ENCODE peak calls at places on chromosomes 3 and 15, in five cellular contexts. B, V, L, F and R are unnamed samples.

GRCh38 chr3:129827765-129828164 is 65.7 kb downstream of the TMCC1 start:
- DNase-seq in B (no peak), V (no peak), L (no peak), F (no peak), R (no peak)

GRCh38 chr15:40282870-40283614 is at the start of gene ANKRD63:
- DNase-seq in B (no peak), V (peak), L (peak), F (no peak), R (no peak)

GRCh38 chr3:13301295-13301987 is 118.7 kb downstream of the NUP210 start:
- DNase-seq in B (peak), V (peak), L (no peak), F (no peak), R (peak)

GRCh38 chr3:181943285-181943684 is 231.6 kb downstream of the SOX2 start:
- DNase-seq in B (no peak), V (no peak), L (no peak), F (no peak), R (no peak)

GRCh38 chr15:87522997-87523396 is 733.5 kb downstream of the NTRK3 start:
- DNase-seq in B (peak), V (no peak), L (no peak), F (no peak), R (no peak)

GRCh38 chr3:12733566-12733965 is 25.5 kb downstream of the TMEM40 start:
- DNase-seq in B (no peak), V (no peak), L (no peak), F (no peak), R (no peak)

GRCh38 chr15:29863438-29863837 is 41.2 kb upstream of the TJP1 start:
- DNase-seq in B (no peak), V (no peak), L (no peak), F (no peak), R (no peak)

GRCh38 chr3:169699070-169699469 is 35.6 kb upstream of the MECOM start:
- DNase-seq in B (peak), V (no peak), L (no peak), F (no peak), R (peak)

GRCh38 chr3:37973250-37974054 is 17.1 kb upstream of the VILL start:
- DNase-seq in B (no peak), V (no peak), L (no peak), F (peak), R (no peak)

GRCh38 chr15:100558771-100559254 is 30.1 kb upstream of the CERS3 start:
- DNase-seq in B (no peak), V (no peak), L (no peak), F (no peak), R (no peak)

GRCh38 chr3:194775731-194776130 is 90.0 kb downstream of the FAM43A start:
- DNase-seq in B (no peak), V (no peak), L (no peak), F (no peak), R (no peak)

GRCh38 chr3:94349310-94349848 is 286.5 kb downstream of the NSUN3 start:
- DNase-seq in B (no peak), V (no peak), L (no peak), F (no peak), R (no peak)

GRCh38 chr3:134354612-134355275 is 19.5 kb downstream of the AMOTL2 start:
- DNase-seq in B (no peak), V (no peak), L (no peak), F (no peak), R (no peak)

GRCh38 chr15:85539491-85539890 is 159.1 kb downstream of the AKAP13 start:
- DNase-seq in B (no peak), V (no peak), L (no peak), F (no peak), R (no peak)

GRCh38 chr3:177401375-177401774 is 204.1 kb upstream of the TBL1XR1 start:
- DNase-seq in B (no peak), V (no peak), L (no peak), F (no peak), R (no peak)

GRCh38 chr15:46956456-46956855 is 760.8 kb upstream of the SEMA6D start:
- DNase-seq in B (no peak), V (no peak), L (no peak), F (no peak), R (no peak)

GRCh38 chr15:99426431-99427105 is 139.2 kb upstream of the MEF2A start:
- DNase-seq in B (no peak), V (no peak), L (no peak), F (no peak), R (no peak)

GRCh38 chr3:130941793-130942192 is 47.9 kb downstream of the ATP2C1 start:
- DNase-seq in B (peak), V (no peak), L (no peak), F (no peak), R (no peak)

GRCh38 chr3:48039487-48040190 is 23.4 kb upstream of the MAP4 start:
- DNase-seq in B (peak), V (peak), L (no peak), F (no peak), R (no peak)

GRCh38 chr3:63015614-63016016 is 140.4 kb upstream of the CADPS start:
- DNase-seq in B (no peak), V (no peak), L (no peak), F (peak), R (no peak)

GRCh38 chr15:55742498-55742926 is 440 bp downstream of the PRTG start:
- DNase-seq in B (peak), V (peak), L (peak), F (no peak), R (peak)

GRCh38 chr15:39539973-39540558 is 40.8 kb upstream of the THBS1 start:
- DNase-seq in B (no peak), V (no peak), L (no peak), F (no peak), R (no peak)

GRCh38 chr3:106945435-106945834 is 431.8 kb upstream of the CCDC54 start:
- DNase-seq in B (peak), V (peak), L (no peak), F (no peak), R (no peak)

GRCh38 chr3:174060431-174060830 is 662.9 kb downstream of the NLGN1 start:
- DNase-seq in B (no peak), V (no peak), L (no peak), F (no peak), R (no peak)